ENCODE peak calls at places on chromosomes 11 and 22, in four cellular contexts. B is kidney tubule cell, I is left colon, N is ACHN. P is an unnamed sample.
A peak's percentile ranks its signal among the peaks of the same experiment; 100 is the strongest.

GRCh38 chr11:13276454-13276851 is 1.1 kb upstream of the BMAL1 start:
- DNase-seq in B (no peak), N (no peak), I (peak; percentile 39), P (no peak)

GRCh38 chr11:124762077-124762623 is at the start of gene ESAM:
- DNase-seq in N (peak; percentile 6), I (peak; percentile 84), B (peak; percentile 38), P (peak; percentile 76)

GRCh38 chr11:108008656-108009496 is at the start of gene CUL5:
- DNase-seq in I (peak; percentile 95), B (peak; percentile 90), N (peak; percentile 87), P (peak; percentile 92)

GRCh38 chr11:10076458-10077141 is 217.4 kb downstream of the SBF2 start:
- DNase-seq in N (peak; percentile 27), I (peak; percentile 24), B (peak; percentile 33), P (peak; percentile 47)

GRCh38 chr11:17208257-17208999 is 642 bp upstream of the PIK3C2A start:
- DNase-seq in I (peak; percentile 68), B (peak; percentile 81), N (peak; percentile 78), P (peak; percentile 65)

GRCh38 chr11:80167766-80168165 is 726.9 kb upstream of the TENM4 start:
- DNase-seq in N (no peak), B (peak; percentile 71), I (no peak), P (no peak)

GRCh38 chr11:88175004-88175706 is at the start of gene RAB38:
- DNase-seq in B (peak; percentile 77), I (peak; percentile 67), N (peak; percentile 67), P (peak; percentile 64)

GRCh38 chr11:117378966-117379865 is 51.6 kb downstream of the CEP164 start:
- DNase-seq in I (no peak), B (no peak), N (no peak), P (no peak)

GRCh38 chr22:44838316-44839016 is 86.1 kb downstream of the ARHGAP8 start:
- DNase-seq in N (no peak), I (no peak), B (no peak), P (no peak)

GRCh38 chr11:122180435-122180834 is 64.4 kb upstream of the BLID start:
- DNase-seq in B (peak; percentile 84), I (no peak), N (peak; percentile 48), P (no peak)

GRCh38 chr11:125621995-125622394 is 3.0 kb upstream of the CHEK1 start:
- DNase-seq in N (peak; percentile 53), I (no peak), B (peak; percentile 40), P (no peak)

GRCh38 chr22:46036558-46037408 is 59.8 kb upstream of the WNT7B start:
- DNase-seq in N (peak; percentile 72), I (peak; percentile 59), B (peak; percentile 63), P (peak; percentile 58)

GRCh38 chr11:59550842-59551650 is 39.7 kb downstream of the OR4D9 start:
- DNase-seq in I (peak; percentile 72), B (peak; percentile 96), N (peak; percentile 88), P (peak; percentile 76)

GRCh38 chr11:55357560-55358184 is 10.1 kb upstream of the OR4A15 start:
- DNase-seq in B (no peak), N (peak; percentile 25), I (no peak), P (no peak)

GRCh38 chr11:130510407-130511006 is 62.1 kb downstream of the ADAMTS15 start:
- DNase-seq in N (no peak), B (no peak), I (no peak), P (peak; percentile 66)

GRCh38 chr11:111714522-111714921 is 51.7 kb downstream of the PPP2R1B start:
- DNase-seq in B (no peak), N (no peak), I (no peak), P (no peak)

GRCh38 chr11:8086001-8086479 is 5.0 kb downstream of the TUB start:
- DNase-seq in N (no peak), B (no peak), I (no peak), P (no peak)

GRCh38 chr11:117179048-117179999 is 781 bp downstream of the SIDT2 start:
- DNase-seq in N (no peak), B (peak; percentile 26), I (peak; percentile 72), P (peak; percentile 51)

GRCh38 chr11:119228535-119229302 is 22.6 kb downstream of the CBL start:
- DNase-seq in N (no peak), B (no peak), I (no peak), P (no peak)

GRCh38 chr11:11324090-11324489 is 29.0 kb downstream of the CSNK2A3 start:
- DNase-seq in N (no peak), B (no peak), I (no peak), P (no peak)

GRCh38 chr11:116927163-116927772 is 89.8 kb upstream of the APOA1 start:
- DNase-seq in B (no peak), I (peak; percentile 30), N (peak; percentile 43), P (no peak)

GRCh38 chr11:7098235-7098832 is 9.5 kb downstream of the RBMXL2 start:
- DNase-seq in I (no peak), N (peak; percentile 51), B (peak; percentile 59), P (no peak)

GRCh38 chr22:48563966-48564330 is 1263.7 kb downstream of the BRD1 start:
- DNase-seq in B (no peak), I (no peak), N (no peak), P (no peak)

GRCh38 chr11:117882539-117882938 is 6.1 kb upstream of the FXYD6 start:
- DNase-seq in N (no peak), I (no peak), B (no peak), P (no peak)